ENCODE peak calls at places on chromosomes 2 and 18, in four cellular contexts. Q, I, B and U are unnamed samples. For H3K4me1, the result is how much of the 10 kb centered on the place peaks cover.

GRCh38 chr2:222038086-222038802 is 260.6 kb downstream of the PAX3 start:
- DNase-seq in Q (no peak), I (peak), B (no peak), U (no peak)

GRCh38 chr2:73013941-73014340 is 57.6 kb downstream of the SFXN5 start:
- DNase-seq in Q (no peak), I (no peak), B (no peak), U (no peak)

GRCh38 chr2:156891609-156892008 is 365.9 kb upstream of the GALNT5 start:
- DNase-seq in Q (no peak), I (no peak), B (no peak), U (no peak)

GRCh38 chr18:22678486-22678885 is 254.6 kb upstream of the RBBP8 start:
- DNase-seq in Q (no peak), I (no peak), B (no peak), U (no peak)

GRCh38 chr18:2627821-2628276 is 27.7 kb upstream of the SMCHD1 start:
- DNase-seq in Q (peak), I (peak), B (no peak), U (no peak)

GRCh38 chr18:56327171-56327885 is 311.1 kb downstream of the TXNL1 start:
- DNase-seq in Q (no peak), I (no peak), B (no peak), U (no peak)

GRCh38 chr2:1649103-1649870 is 95.0 kb downstream of the PXDN start:
- DNase-seq in Q (no peak), I (no peak), B (no peak), U (no peak)

GRCh38 chr2:234451242-234451641 is 45.6 kb downstream of the ARL4C start:
- DNase-seq in Q (no peak), I (no peak), B (no peak), U (no peak)

GRCh38 chr2:66236067-66236705 is 198.7 kb upstream of the MEIS1 start:
- DNase-seq in Q (no peak), I (no peak), B (no peak), U (no peak)

DNA sequence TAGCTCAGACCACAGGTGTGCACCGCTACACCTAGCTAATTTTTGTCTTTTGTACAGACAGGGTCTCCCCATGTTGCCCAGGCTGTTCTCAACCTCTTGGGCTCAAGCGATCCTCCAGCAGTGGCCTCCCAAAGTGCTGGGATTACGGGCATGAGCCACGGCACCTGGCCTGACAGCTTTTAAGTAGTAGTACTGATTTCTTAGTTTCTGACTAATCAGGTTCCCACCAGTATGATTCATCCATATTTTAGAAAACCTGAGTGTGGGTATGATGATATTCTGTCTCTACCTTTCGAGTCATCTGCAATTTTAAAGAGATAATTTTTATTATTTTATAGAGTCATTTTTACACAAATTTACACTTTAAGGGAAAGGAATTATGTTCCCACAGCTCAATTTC is 46.4 kb upstream of the GULP1 start:
- DNase-seq in Q (no peak), I (no peak), B (no peak), U (no peak)
- TF ChIP-seq TCF7L2 in Q (no peak), I (no peak), B (no peak), U (no peak)

DNA sequence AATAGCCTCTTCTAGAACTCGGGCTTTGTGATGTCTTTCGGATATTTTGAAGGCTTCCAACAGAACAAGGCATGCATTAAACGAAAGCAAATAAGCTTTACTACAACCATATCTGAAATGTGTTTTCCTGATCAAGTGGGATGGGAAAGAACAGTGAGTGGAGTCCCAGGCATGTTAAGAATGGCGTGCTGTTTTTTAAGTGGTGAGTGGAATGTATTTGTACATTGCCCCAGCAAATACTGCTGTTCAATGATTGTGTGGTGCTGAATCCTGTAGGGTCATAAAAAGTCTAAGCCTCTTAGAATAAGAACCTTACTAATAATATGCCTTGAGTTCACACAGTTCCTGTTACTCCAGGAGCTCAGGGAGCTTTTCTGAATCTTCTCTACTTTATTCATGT is 52.5 kb downstream of the POMC start:
- DNase-seq in Q (no peak), I (peak), B (no peak), U (no peak)
- TF ChIP-seq REST in Q (no peak), I (no peak), B (no peak), U (no peak)

DNA sequence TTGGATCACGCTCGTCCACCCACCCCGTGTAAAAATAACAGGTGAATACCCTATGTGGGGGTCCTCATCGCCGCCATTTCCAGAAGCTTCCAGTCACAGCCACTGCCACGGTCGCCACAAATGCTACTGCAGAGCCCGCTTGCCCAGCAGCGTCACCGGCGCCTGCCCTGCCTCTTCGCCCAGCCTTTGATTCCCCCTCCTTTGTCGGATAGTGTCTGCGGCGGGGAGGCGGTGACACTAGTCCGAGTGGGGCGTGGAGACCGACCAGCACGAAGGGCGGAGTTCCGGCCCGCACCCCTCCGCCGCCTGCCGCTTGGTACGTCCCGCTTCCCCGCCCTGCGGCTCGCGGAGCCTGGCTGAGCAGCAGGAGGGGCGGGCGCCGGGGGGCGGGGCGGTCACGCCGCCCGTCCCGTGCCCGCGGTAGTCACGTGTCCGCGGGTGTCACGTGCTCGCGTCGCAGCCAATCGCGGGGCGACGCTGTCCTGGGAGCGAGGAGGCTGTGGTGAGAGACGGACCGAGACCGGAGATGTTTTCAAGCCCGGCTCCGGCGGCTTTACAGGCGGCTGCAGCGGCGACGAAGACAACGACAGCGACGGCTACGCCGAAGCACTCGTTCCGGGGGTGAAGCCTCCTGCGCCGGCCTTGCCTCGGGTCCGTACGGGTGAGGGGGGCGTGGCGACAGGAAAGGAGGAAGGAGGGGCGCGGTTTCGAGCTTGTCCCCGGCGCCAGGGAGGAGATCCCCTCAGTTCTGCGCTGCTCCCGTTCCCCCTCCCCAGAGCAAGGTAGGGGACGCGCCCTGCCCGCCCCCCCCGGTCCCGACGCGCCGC is at the start of gene ANKRD12:
- DNase-seq in Q (peak), I (peak), B (peak), U (peak)
- H3K4me1 ChIP-seq in Q (under half), I (half or more), B (under half), U (under half)

GRCh38 chr18:267380-267687 is 513 bp downstream of the THOC1 start:
- DNase-seq in Q (no peak), I (no peak), B (no peak), U (no peak)
- TF ChIP-seq TCF7L2 in Q (no peak), I (no peak), B (no peak), U (no peak)